ENCODE peak calls at places on chromosomes 5 and 9, in eight cellular contexts. A is hepatocyte; E is AG04449; Z is mucosa of descending colon; X is CD8-positive, alpha-beta T cell; I is Calu3; U is psoas muscle; V is IMR-90. Q is an unnamed sample.

GRCh38 chr5:73897886-73898285 is 271.9 kb downstream of the ARHGEF28 start:
- DNase-seq in A (no peak), E (no peak), Z (no peak), X (no peak), I (no peak), U (peak), V (no peak), Q (no peak)

GRCh38 chr5:57383093-57383861 is 99.3 kb downstream of the ACTBL2 start:
- DNase-seq in A (peak), E (peak), Z (no peak), X (no peak), I (peak), U (no peak), V (peak), Q (no peak)

GRCh38 chr9:92590386-92590785 is 54.6 kb upstream of the ECM2 start:
- DNase-seq in A (peak), E (no peak), Z (no peak), X (no peak), I (no peak), U (peak), V (peak), Q (peak)

GRCh38 chr9:89351584-89351983 is 33.3 kb downstream of the SECISBP2 start:
- DNase-seq in A (no peak), E (no peak), Z (no peak), X (no peak), I (no peak), U (peak), V (no peak), Q (no peak)

GRCh38 chr5:150347003-150347402 is 10.5 kb upstream of the TCOF1 start:
- DNase-seq in A (no peak), E (no peak), Z (no peak), X (no peak), I (no peak), U (no peak), V (no peak), Q (no peak)

GRCh38 chr9:87599901-87600610 is 102.4 kb downstream of the DAPK1 start:
- DNase-seq in A (peak), E (peak), Z (no peak), X (no peak), I (peak), U (no peak), V (peak), Q (no peak)

GRCh38 chr9:104780796-104781395 is 17.0 kb downstream of the NIPSNAP3B start:
- DNase-seq in A (no peak), E (no peak), Z (no peak), X (no peak), I (peak), U (no peak), V (peak), Q (no peak)

GRCh38 chr9:124220551-124221451 is 36.9 kb upstream of the NEK6 start:
- DNase-seq in A (no peak), E (no peak), Z (no peak), X (no peak), I (peak), U (peak), V (peak), Q (no peak)

GRCh38 chr5:136079195-136079985 is 50.6 kb downstream of the TGFBI start:
- DNase-seq in A (no peak), E (no peak), Z (no peak), X (no peak), I (no peak), U (no peak), V (no peak), Q (no peak)

GRCh38 chr5:166909040-166909439 is 1382.4 kb upstream of the WWC1 start:
- DNase-seq in A (peak), E (no peak), Z (no peak), X (no peak), I (peak), U (no peak), V (no peak), Q (no peak)

GRCh38 chr5:13585324-13585723 is 359.2 kb downstream of the DNAH5 start:
- DNase-seq in A (no peak), E (no peak), Z (no peak), X (no peak), I (no peak), U (no peak), V (peak), Q (no peak)

GRCh38 chr9:83153030-83153429 is 90.1 kb upstream of the RASEF start:
- DNase-seq in A (no peak), E (no peak), Z (no peak), X (no peak), I (no peak), U (no peak), V (no peak), Q (no peak)

GRCh38 chr5:5481206-5481605 is 58.7 kb downstream of the ICE1 start:
- DNase-seq in A (no peak), E (no peak), Z (no peak), X (peak), I (no peak), U (no peak), V (no peak), Q (no peak)

DNA sequence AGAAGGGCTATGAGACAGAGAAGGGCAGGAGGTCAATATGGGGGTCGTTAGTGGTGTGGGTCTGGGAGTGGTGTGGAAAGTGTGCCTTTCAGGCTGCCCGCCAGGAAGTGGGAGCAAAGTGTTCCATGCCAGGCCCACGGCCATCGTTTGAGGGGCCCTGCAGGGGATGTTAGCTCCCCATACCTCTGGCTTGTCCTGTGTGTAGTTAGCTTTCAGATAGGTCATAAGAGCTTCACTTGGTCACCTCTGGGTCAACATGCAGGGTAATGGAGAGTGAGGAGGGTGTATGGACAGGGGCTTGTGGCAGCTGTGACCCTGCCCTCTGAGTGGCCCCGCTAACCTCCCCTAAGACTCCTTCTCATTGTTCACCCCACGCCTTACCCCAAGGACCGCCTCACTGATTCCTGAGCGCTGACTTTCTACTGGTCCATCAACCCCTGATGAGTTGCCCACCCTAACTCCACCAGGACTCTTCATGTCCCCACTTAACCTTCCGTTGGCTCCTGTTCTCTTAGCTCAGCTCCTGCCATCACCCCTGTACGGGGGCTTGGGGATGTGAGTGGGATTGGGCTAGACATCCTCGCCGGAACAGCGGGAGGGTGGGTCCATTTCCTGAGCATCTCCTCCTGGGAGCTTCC is 125.6 kb downstream of the FGF18 start:
- DNase-seq in A (no peak), E (no peak), Z (no peak), X (no peak), I (no peak), U (no peak), V (no peak), Q (no peak)
- TF ChIP-seq CTCF in A (no peak), E (no peak), Z (no peak), X (no peak), I (no peak), U (no peak), V (no peak), Q (no peak)

GRCh38 chr9:37026085-37026935 is 7.8 kb downstream of the PAX5 start:
- DNase-seq in A (no peak), E (no peak), Z (no peak), X (no peak), I (no peak), U (peak), V (no peak), Q (no peak)
- TF ChIP-seq CTCF in A (no peak), E (no peak), Z (no peak), X (no peak), I (no peak), U (no peak), V (no peak), Q (no peak)

DNA sequence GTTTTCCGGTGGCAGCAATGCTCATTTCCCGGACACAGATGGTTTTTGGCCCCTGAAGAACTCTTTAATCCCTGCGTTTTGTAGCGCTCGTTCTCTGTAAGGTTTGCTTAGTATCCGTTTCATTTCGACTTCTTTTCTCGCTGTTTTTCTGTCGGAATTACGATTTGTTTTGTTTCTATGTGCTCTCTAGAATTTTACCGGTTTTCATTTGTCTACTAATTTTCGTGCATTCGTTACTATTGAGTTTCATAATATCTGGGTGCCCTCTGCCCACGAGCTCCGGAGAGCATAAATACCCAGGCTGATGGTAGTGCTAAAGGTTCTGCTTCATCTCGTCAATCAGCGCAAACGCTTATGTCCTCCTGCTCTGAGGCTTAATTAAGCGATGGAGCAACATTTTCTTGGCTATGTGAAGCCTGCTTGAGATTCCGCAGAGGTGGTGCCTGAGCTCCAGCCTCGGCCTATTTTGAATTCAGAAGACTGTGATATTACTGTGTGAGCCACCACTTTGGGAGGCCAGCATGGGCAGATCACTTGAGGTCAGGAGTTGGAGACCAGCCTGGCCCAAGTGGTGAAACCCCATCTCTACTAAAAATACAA is 44.9 kb downstream of the ANXA2R start:
- DNase-seq in A (no peak), E (no peak), Z (no peak), X (no peak), I (no peak), U (no peak), V (peak), Q (no peak)
- TF ChIP-seq CTCF in A (no peak), E (no peak), Z (no peak), X (peak), I (no peak), U (no peak), V (no peak), Q (peak)

DNA sequence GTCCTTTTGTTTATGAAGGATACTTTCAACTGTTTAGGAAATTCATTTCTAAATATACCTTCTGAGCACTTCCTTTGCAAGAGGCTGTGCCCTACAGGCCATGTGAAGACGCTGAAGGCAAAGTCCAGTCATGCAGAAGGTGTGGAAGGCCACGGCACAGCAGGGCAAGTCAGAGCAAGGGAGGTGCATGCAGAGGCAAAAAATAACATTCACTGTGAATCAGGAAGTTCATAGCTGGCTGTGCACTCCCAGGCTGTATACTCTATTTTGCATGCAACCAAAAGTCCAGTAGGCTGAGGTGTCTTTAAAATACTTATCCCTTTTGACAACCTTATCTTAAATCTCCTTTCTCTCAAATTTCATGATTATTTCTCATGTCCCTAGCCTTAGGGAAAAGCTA is 50.3 kb downstream of the GNAQ start:
- DNase-seq in A (peak), E (no peak), Z (peak), X (no peak), I (peak), U (no peak), V (peak), Q (no peak)
- TF ChIP-seq CTCF in A (no peak), E (no peak), Z (no peak), X (no peak), I (no peak), U (no peak), V (no peak), Q (no peak)

DNA sequence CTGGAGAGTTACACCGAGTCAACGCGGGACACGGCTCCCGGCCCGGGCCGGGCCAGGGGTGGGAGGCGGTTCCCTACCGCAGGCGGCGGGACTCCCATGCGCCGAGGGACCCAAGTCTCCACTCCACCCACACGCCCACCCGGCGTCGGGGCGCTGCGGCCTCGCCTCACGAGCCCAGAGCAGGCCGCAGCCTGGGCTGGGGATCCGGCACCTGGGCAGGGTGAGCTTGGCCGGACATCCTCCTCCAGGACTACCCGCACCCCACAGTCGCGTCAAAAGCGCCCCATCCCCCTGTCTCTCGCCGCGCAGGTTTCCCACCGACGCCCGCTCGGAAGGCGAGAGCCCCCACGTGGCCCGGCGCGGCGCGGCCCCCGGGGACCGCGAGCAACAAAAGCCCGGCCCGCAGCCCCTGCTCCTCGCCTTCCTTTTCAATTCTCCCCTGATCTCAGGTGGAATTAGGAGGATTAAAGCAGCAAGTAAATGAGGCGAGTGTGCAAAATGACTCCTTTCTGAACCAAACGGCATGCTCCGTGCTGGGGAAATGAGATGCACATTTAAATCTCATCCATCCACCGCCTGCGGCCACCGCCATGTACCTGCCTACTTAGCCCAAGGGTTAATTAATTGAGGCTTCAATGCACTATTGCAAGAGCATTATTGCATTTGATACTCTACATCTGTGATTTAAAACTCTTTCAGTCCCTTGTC is 196.6 kb upstream of the TBCA start:
- DNase-seq in A (peak), E (no peak), Z (no peak), X (no peak), I (peak), U (no peak), V (no peak), Q (no peak)
- TF ChIP-seq CTCF in A (peak), E (peak), Z (no peak), X (no peak), I (peak), U (no peak), V (peak), Q (no peak)

DNA sequence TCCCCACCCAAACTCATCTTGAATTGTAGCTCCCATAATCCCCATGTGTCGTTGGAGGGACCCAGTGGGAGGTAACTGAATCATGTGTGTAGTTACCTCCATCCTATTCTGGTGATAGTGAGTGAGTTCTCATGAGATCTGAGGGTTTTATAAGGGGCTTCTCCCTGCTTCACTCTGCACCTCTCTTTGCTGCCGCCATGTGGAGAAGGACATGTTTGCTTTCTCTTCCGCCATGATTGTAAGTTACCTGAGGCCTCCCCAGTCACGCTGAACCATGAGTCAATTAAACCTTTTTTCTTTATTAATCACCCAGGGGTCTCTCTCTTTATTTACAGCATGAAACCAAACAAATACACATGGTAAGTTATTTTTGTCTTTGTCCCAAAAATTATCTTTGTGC is 726.1 kb downstream of the CDH18 start:
- DNase-seq in A (no peak), E (no peak), Z (no peak), X (no peak), I (no peak), U (no peak), V (no peak), Q (no peak)
- TF ChIP-seq CTCF in A (no peak), E (no peak), Z (no peak), X (no peak), I (no peak), U (no peak), V (no peak), Q (no peak)

GRCh38 chr9:34454571-34455065 is 3.8 kb downstream of the FAM219A start:
- DNase-seq in A (no peak), E (peak), Z (no peak), X (no peak), I (no peak), U (peak), V (peak), Q (peak)
- TF ChIP-seq CTCF in A (no peak), E (no peak), Z (no peak), X (no peak), I (no peak), U (peak), V (no peak), Q (peak)

GRCh38 chr5:179679014-179679674 is 1.7 kb downstream of the CBY3 start:
- DNase-seq in A (peak), E (no peak), Z (peak), X (peak), I (no peak), U (peak), V (peak), Q (peak)
- TF ChIP-seq CTCF in A (no peak), E (peak), Z (no peak), X (no peak), I (no peak), U (peak), V (peak), Q (peak)

GRCh38 chr9:34651876-34652602 is at the start of gene IL11RA:
- DNase-seq in A (peak), E (peak), Z (peak), X (no peak), I (peak), U (peak), V (peak), Q (peak)
- TF ChIP-seq CTCF in A (no peak), E (no peak), Z (no peak), X (no peak), I (no peak), U (no peak), V (no peak), Q (no peak)

Q was measured in right atrium auricular region.